ENCODE peak calls at places on chromosomes 1 and 21, in seven cellular contexts. C, M, U, Y, G, B and O are unnamed samples.

GRCh38 chr21:29321217-29321616 is 22.5 kb downstream of the BACH1 start:
- DNase-seq in B (no peak), M (no peak), U (no peak), G (no peak), Y (no peak), C (no peak), O (no peak)

GRCh38 chr1:70966018-70966638 is 81.5 kb downstream of the PTGER3 start:
- DNase-seq in M (no peak), B (no peak), Y (no peak), C (no peak), G (no peak), U (peak; percentile 18), O (no peak)

GRCh38 chr1:188652678-188653077 is 1823.9 kb downstream of the PLA2G4A start:
- DNase-seq in Y (no peak), G (no peak), C (no peak), U (peak; percentile 81), B (no peak), M (no peak), O (no peak)

GRCh38 chr1:75136921-75137641 is 2.9 kb downstream of the LHX8 start:
- DNase-seq in Y (no peak), B (no peak), M (no peak), C (no peak), U (peak; percentile 68), G (no peak), O (no peak)

GRCh38 chr1:154529308-154529707 is 27.1 kb upstream of the SHE start:
- DNase-seq in B (no peak), M (no peak), G (no peak), C (no peak), U (no peak), Y (no peak), O (no peak)

GRCh38 chr1:162220009-162220539 is 150.6 kb downstream of the NOS1AP start:
- DNase-seq in G (no peak), U (no peak), C (no peak), M (no peak), B (no peak), Y (no peak), O (no peak)

GRCh38 chr1:97841369-97841768 is 79.5 kb downstream of the DPYD start:
- DNase-seq in M (no peak), U (no peak), Y (no peak), C (no peak), G (no peak), B (no peak), O (no peak)

GRCh38 chr1:45785583-45785982 is 17.8 kb upstream of the MAST2 start:
- DNase-seq in Y (no peak), U (no peak), G (no peak), B (no peak), M (no peak), C (no peak), O (no peak)

GRCh38 chr1:41371630-41372599 is 10.7 kb downstream of the FOXO6 start:
- DNase-seq in Y (peak; percentile 31), G (no peak), C (no peak), M (no peak), B (peak; percentile 83), U (peak; percentile 39), O (peak; percentile 42)

GRCh38 chr1:210303391-210303790 is 25.3 kb upstream of the HHAT start:
- DNase-seq in G (no peak), M (no peak), C (no peak), Y (no peak), B (no peak), U (no peak), O (no peak)

GRCh38 chr1:149887456-149888159 is 11.8 kb upstream of the BOLA1 start:
- DNase-seq in G (peak; percentile 84), M (peak; percentile 97), C (peak; percentile 98), U (peak; percentile 98), B (peak; percentile 85), Y (peak; percentile 88), O (peak; percentile 94)

GRCh38 chr1:164473544-164473943 is 85.4 kb upstream of the PBX1 start:
- DNase-seq in G (no peak), B (no peak), Y (no peak), M (no peak), U (no peak), C (no peak), O (peak; percentile 36)

GRCh38 chr1:55813619-55814018 is 598.5 kb upstream of the USP24 start:
- DNase-seq in C (peak; percentile 73), M (peak; percentile 44), B (no peak), Y (peak; percentile 22), U (peak; percentile 93), G (no peak), O (peak; percentile 57)

GRCh38 chr1:40309374-40310128 is 7.5 kb downstream of the COL9A2 start:
- DNase-seq in M (no peak), G (no peak), Y (no peak), C (no peak), B (no peak), U (no peak), O (no peak)

GRCh38 chr1:10865518-10866313 is 69.3 kb upstream of the CASZ1 start:
- DNase-seq in M (no peak), C (no peak), Y (no peak), U (no peak), G (no peak), B (no peak), O (no peak)

GRCh38 chr1:153946622-153947246 is at the start of gene DENND4B:
- DNase-seq in Y (peak; percentile 85), M (peak; percentile 59), G (peak; percentile 86), C (no peak), B (peak; percentile 87), U (peak; percentile 94), O (peak; percentile 92)

GRCh38 chr1:164824542-164824941 is 265.6 kb downstream of the PBX1 start:
- DNase-seq in B (no peak), C (no peak), G (no peak), Y (no peak), M (no peak), U (no peak), O (no peak)

GRCh38 chr1:240608707-240609106 is 3.2 kb downstream of the GREM2 start:
- DNase-seq in B (peak; percentile 42), G (no peak), M (no peak), Y (peak; percentile 56), C (no peak), U (peak; percentile 35), O (peak; percentile 20)

GRCh38 chr1:151238467-151238739 is 16.1 kb upstream of the PSMD4 start:
- DNase-seq in C (peak; percentile 60), G (no peak), Y (no peak), U (peak; percentile 76), M (no peak), B (no peak), O (no peak)

GRCh38 chr1:50156241-50157010 is 47.7 kb downstream of the ELAVL4 start:
- DNase-seq in G (no peak), B (no peak), C (no peak), U (no peak), Y (no peak), M (no peak), O (no peak)

GRCh38 chr21:43684424-43684823 is 25.1 kb downstream of the RRP1B start:
- DNase-seq in C (no peak), U (no peak), B (no peak), G (no peak), Y (no peak), M (no peak), O (no peak)

GRCh38 chr1:77925966-77926365 is 37.5 kb downstream of the NEXN start:
- DNase-seq in M (no peak), G (no peak), B (no peak), C (no peak), Y (no peak), U (no peak), O (no peak)

GRCh38 chr1:1230656-1231399 is 973 bp downstream of the SDF4 start:
- DNase-seq in G (no peak), M (peak; percentile 58), C (peak; percentile 49), Y (peak; percentile 77), U (peak; percentile 55), B (peak; percentile 43), O (peak; percentile 46)

DNA sequence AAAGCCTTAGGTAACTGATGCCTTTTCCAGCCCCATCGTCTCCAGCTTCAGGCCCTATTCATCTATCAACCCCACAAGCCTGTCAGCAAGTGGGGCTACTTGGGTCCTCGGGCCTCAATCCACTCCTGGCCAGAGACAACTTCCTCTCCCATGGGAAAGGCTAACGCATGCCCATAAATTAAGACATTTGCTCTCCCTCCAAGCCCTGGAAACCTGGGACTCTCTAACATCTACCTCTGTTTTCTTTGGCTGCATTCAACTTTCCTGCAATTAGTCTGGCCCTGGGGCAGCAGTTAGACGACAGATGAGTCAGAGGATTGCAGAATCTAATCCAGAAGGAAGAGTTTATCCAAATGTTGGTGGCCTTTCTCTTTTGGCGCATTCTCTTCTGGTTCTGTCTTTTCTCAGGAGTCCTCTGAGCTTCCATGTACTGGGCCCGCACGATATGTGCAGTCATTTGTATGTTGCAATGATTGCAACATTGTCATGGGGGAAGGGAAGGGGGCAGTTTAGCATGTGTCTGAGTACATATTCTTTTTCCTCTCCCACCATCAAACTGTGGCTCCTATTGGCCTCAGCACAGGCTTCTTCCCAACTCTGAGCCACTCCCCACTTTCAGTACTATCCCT is 54.4 kb downstream of the NAV1 start:
- DNase-seq in G (no peak), C (peak; percentile 99), U (peak; percentile 99), Y (peak; percentile 47), B (no peak), M (peak; percentile 81), O (no peak)
- H3K4me3 ChIP-seq in G (no peak overlapping the region), C (no peak overlapping the region), U (no peak overlapping the region), Y (no peak overlapping the region), B (no peak overlapping the region), M (no peak overlapping the region), O (no peak overlapping the region)

GRCh38 chr1:159076438-159076752 is 171 bp downstream of the AIM2 start:
- DNase-seq in U (no peak), G (no peak), Y (no peak), C (no peak), B (no peak), M (no peak), O (no peak)
- H3K4me3 ChIP-seq in U (no peak overlapping the region), G (no peak overlapping the region), Y (no peak overlapping the region), C (peak overlapping the region; percentile 6), B (no peak overlapping the region), M (no peak overlapping the region), O (no peak overlapping the region)

GRCh38 chr1:229139320-229139719 is 131.6 kb upstream of the RAB4A start:
- DNase-seq in B (no peak), C (no peak), M (no peak), Y (no peak), U (no peak), G (no peak), O (no peak)
- H3K4me3 ChIP-seq in B (no peak overlapping the region), C (no peak overlapping the region), M (no peak overlapping the region), Y (no peak overlapping the region), U (no peak overlapping the region), G (no peak overlapping the region), O (no peak overlapping the region)

DNA sequence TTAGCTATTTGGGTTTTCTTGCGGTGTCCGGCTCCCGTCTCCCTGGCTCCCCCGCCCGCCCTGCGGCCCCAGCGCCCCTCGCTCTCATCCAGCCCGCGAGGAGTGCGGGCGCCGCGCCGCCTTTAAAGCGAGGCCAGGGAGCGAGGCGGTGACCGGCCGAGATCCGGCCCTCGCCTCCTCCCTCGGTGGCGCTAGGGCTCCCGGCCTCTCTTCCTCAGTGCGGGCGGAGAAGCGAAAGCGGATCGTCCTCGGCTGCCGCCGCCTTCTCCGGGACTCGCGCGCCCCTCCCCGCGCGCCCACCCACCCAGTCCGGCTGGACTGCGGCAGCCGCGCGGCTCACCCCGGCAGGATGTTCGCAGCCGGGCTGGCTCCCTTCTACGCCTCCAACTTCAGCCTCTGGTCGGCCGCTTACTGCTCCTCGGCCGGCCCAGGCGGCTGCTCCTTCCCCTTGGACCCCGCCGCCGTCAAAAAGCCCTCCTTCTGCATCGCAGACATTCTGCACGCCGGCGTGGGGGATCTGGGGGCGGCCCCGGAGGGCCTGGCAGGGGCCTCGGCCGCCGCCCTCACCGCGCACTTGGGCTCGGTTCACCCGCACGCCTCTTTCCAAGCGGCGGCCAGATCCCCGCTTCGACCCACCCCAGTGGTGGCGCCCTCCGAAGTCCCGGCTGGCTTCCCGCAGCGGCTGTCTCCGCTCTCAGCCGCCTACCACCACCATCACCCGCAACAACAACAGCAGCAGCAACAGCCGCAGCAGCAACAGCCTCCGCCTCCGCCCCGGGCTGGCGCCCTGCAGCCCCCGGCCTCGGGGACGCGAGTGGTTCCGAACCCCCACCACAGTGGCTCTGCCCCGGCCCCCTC is 495 bp downstream of the HLX start:
- DNase-seq in U (peak; percentile 83), G (no peak), M (no peak), B (peak; percentile 68), Y (no peak), C (no peak), O (no peak)
- H3K4me3 ChIP-seq in U (peak overlapping the region; percentile 92), G (peak overlapping the region; percentile 66), M (peak overlapping the region; percentile 93), B (peak overlapping the region; percentile 65), Y (peak overlapping the region; percentile 54), C (peak overlapping the region; percentile 61), O (peak overlapping the region; percentile 56)